ENCODE peak calls at places on chromosomes 6 and 20, in nine cellular contexts. E, Q, A, Z, X, O, L, M and B are unnamed samples.

GRCh38 chr20:1688886-1689538 is 31.4 kb upstream of the SIRPG start:
- DNase-seq in A (no peak), Z (no peak), L (no peak), M (no peak), O (no peak), X (no peak), E (no peak), Q (no peak), B (no peak)

GRCh38 chr6:157143171-157143884 is 180.0 kb downstream of the TMEM242 start:
- DNase-seq in E (no peak), L (no peak), M (no peak), X (no peak), Q (no peak), Z (peak; percentile 98), A (no peak), O (no peak), B (no peak)

GRCh38 chr6:97437087-97437486 is 154.1 kb upstream of the MMS22L start:
- DNase-seq in Z (peak; percentile 18), E (peak; percentile 31), M (no peak), A (no peak), Q (peak; percentile 19), X (peak; percentile 1), O (no peak), L (no peak), B (no peak)

GRCh38 chr20:5987383-5987782 is 36.9 kb downstream of the MCM8 start:
- DNase-seq in A (no peak), Z (no peak), O (no peak), Q (no peak), E (no peak), L (no peak), M (no peak), X (no peak), B (no peak)

GRCh38 chr6:154848580-154848979 is 115.4 kb downstream of the SCAF8 start:
- DNase-seq in M (no peak), L (no peak), E (no peak), O (no peak), Z (peak; percentile 10), A (no peak), X (no peak), Q (no peak), B (no peak)

GRCh38 chr6:170160031-170160627 is 130.7 kb downstream of the DLL1 start:
- DNase-seq in Z (no peak), A (no peak), E (no peak), M (no peak), O (no peak), L (no peak), Q (peak; percentile 28), X (no peak), B (no peak)

GRCh38 chr20:33305591-33306057 is 22.6 kb downstream of the BPIFB1 start:
- DNase-seq in O (no peak), Z (no peak), Q (peak; percentile 19), A (no peak), X (no peak), L (no peak), M (no peak), E (no peak), B (no peak)

GRCh38 chr6:135147637-135148592 is 33.2 kb upstream of the MYB start:
- DNase-seq in Z (peak; percentile 6), O (no peak), A (no peak), Q (no peak), E (no peak), L (no peak), X (no peak), M (no peak), B (no peak)

GRCh38 chr6:128600397-128600951 is 80.1 kb upstream of the PTPRK start:
- DNase-seq in X (peak; percentile 2), Z (peak; percentile 95), E (no peak), M (no peak), Q (no peak), O (no peak), A (no peak), L (no peak), B (no peak)

GRCh38 chr6:42166444-42167141 is 6.6 kb upstream of the GUCA1A start:
- DNase-seq in Z (peak; percentile 55), X (peak; percentile 81), A (peak; percentile 36), L (peak; percentile 81), E (peak; percentile 80), Q (peak; percentile 63), M (peak; percentile 77), O (peak; percentile 78), B (peak; percentile 78)

GRCh38 chr20:17460119-17460518 is 71.1 kb downstream of the BFSP1 start:
- DNase-seq in O (no peak), L (peak; percentile 31), M (no peak), E (no peak), A (no peak), X (peak; percentile 43), Q (no peak), Z (no peak), B (no peak)

DNA sequence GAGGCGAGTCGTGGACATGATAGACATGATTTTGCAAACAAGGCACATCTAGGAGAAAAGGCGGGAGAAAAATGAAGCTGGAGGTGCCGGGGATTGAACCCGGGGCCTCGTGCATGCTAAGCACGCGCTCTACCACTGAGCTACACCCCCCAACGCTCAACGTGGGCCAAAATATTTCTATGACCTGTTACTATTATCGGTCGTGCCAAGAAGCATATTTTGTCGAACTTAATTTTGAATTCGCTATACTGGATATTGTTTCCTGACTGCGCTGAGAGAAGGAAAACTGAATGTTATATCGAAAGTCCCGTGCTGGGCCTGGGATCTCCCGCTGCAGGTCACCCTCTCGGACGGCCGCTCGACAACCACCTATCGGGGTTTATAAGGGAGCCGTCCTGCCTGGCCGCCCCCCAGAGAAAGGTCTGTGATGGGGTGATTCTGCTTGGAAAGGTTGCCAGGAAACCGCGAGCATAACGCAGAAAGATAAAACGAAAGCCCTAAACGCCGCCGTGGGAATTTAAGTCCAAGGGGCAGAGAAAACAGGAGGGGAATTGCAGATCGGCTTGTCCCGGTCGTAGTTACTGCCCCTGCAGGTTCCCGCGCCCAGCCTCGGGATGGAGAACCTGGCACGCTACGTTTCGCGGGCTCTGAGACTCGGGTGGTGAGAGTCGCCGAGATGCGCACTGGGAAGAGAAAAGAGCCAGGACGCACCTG is 60.0 kb downstream of the TRIM27 start:
- DNase-seq in Q (peak; percentile 81), X (no peak), E (peak; percentile 72), A (peak; percentile 47), L (peak; percentile 83), M (peak; percentile 79), O (peak; percentile 76), Z (peak; percentile 82), B (peak; percentile 75)
- TF ChIP-seq POLR2A in Q (no peak), X (no peak), E (no peak), A (no peak), L (no peak), M (no peak), O (no peak), Z (no peak), B (no peak)

DNA sequence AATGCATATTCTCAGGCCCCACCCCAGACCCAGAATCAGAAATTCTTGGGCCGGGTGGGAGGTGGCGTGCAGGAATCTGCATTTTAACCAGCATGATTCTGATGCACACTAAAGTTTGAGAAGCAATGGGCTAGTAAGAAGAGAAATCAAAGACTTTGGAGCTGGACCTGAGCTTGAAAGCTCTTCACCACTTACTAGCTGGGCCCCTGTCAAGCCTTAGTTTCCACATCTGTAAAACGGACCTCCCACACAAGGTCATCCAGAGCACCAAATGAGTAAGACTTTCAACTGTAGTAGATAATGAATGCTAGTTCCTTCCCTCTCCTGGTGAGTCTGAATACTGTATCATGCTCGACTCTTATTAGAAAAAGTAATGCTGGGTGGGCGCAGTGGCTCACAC is 87.0 kb downstream of the TBC1D7 start:
- DNase-seq in E (no peak), A (no peak), X (no peak), O (no peak), Q (no peak), Z (no peak), M (no peak), L (no peak), B (no peak)
- H3K4me3 ChIP-seq in E (no peak overlapping the region), A (no peak overlapping the region), X (no peak overlapping the region), O (no peak overlapping the region), Q (no peak overlapping the region), Z (no peak overlapping the region), M (no peak overlapping the region), L (no peak overlapping the region), B (no peak overlapping the region)

GRCh38 chr20:402496-402885 is 5.6 kb upstream of the RBCK1 start:
- DNase-seq in Q (no peak), O (no peak), M (no peak), E (no peak), L (no peak), A (no peak), X (no peak), Z (no peak), B (no peak)

GRCh38 chr20:401682-402495 is 6.2 kb upstream of the RBCK1 start:
- DNase-seq in L (no peak), A (no peak), E (peak; percentile 100), M (peak; percentile 17), O (no peak), Z (peak; percentile 80), X (peak; percentile 99), Q (peak; percentile 94), B (no peak)

GRCh38 chr20:402898-403581 is 5.1 kb upstream of the RBCK1 start:
- DNase-seq in A (no peak), O (no peak), M (no peak), E (no peak), Z (no peak), X (no peak), Q (no peak), L (no peak), B (peak; percentile 0)

GRCh38 chr20:404088-404487 is 4.0 kb upstream of the RBCK1 start:
- DNase-seq in X (no peak), M (no peak), Q (no peak), Z (no peak), A (no peak), E (no peak), O (no peak), L (no peak), B (no peak)

DNA sequence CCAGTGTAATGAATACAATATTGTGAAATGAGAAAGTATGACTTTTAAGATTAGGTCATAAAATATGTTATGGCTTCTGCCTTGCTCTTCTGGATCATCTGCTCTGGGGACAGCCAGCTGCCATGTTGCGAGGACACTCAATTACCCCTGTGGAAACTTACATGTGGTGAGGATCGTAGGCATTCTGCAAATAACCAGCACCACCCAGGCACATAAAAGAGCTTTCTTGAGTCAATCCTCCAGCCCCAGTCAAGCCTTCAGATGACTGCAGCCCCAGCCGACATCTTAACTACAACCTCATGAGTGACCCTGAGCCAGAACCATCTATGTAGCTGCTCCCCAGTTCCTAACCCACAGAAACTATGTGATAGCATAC is 4.5 kb upstream of the RBCK1 start:
- DNase-seq in O (no peak), X (no peak), E (no peak), L (no peak), M (no peak), Z (no peak), A (no peak), Q (no peak), B (no peak)
- TF ChIP-seq POLR2A in O (no peak), X (no peak), E (no peak), L (no peak), M (no peak), Z (no peak), A (no peak), Q (no peak), B (no peak)

DNA sequence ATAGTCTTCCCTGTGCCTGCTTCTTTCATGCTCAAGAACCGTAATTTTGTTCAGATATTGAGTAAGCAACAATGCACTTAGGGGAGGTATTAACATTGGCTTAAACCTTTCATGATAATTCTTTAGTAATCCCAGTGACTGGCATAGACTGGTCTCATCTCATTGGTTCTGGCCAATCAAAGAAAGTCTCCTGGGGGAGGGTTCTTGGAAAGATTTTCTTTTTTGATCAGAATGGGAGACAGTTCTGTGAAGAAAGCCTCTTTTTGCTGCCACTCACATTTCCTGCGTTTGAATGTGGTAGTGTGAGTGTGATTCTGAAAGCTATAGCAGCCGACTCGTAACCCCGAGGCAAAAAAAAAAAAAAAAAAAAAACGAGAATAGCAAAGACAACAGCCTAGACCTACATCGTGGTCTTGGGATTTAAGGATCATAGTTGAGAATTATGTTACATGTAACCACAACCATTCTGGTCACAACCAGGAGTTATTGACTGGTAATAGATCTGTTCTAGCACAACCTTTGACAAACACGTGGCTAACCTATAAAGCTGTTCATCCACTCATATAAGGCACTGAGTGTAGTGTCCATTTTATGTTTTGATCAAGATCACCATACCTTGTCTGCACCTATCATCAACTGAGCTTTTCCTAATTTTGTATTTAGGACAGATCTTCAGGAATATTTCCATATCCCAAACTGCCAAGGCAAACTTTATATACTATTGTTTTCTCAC is 15.1 kb upstream of the TMEM217 start:
- DNase-seq in E (no peak), A (no peak), L (no peak), X (no peak), Q (no peak), O (no peak), Z (no peak), M (no peak), B (no peak)
- H3K4me3 ChIP-seq in E (no peak overlapping the region), A (no peak overlapping the region), L (no peak overlapping the region), X (no peak overlapping the region), Q (no peak overlapping the region), O (no peak overlapping the region), Z (no peak overlapping the region), M (no peak overlapping the region), B (no peak overlapping the region)